ENCODE peak calls at places on chromosomes 11 and 22, in ten cellular contexts. Y is adrenal gland; L is ovary; A is thoracic aorta; J is Peyer's patch; N is CD8-positive, alpha-beta T cell; V is hepatocyte; X is GM12878; F is right lobe of liver; R is endodermal cell. O is an unnamed sample.

GRCh38 chr11:126637800-126638175 is 282.3 kb downstream of the ST3GAL4 start:
- DNase-seq in Y (no peak), L (no peak), A (no peak), J (no peak), N (no peak), V (no peak), X (no peak), F (no peak), R (no peak), O (no peak)

GRCh38 chr11:71173709-71174108 is 78.7 kb downstream of the SHANK2 start:
- DNase-seq in Y (no peak), L (no peak), A (no peak), J (peak), N (no peak), V (no peak), X (no peak), F (no peak), R (peak), O (no peak)

GRCh38 chr11:96061730-96062524 is 138.0 kb upstream of the MTMR2 start:
- DNase-seq in Y (no peak), L (no peak), A (no peak), J (no peak), N (no peak), V (peak), X (no peak), F (no peak), R (no peak), O (no peak)

GRCh38 chr11:86120807-86121206 is 51.9 kb upstream of the PICALM start:
- DNase-seq in Y (no peak), L (no peak), A (no peak), J (no peak), N (no peak), V (no peak), X (no peak), F (no peak), R (no peak), O (no peak)

GRCh38 chr22:24230911-24231656 is 13.8 kb downstream of the GGT5 start:
- DNase-seq in Y (no peak), L (no peak), A (no peak), J (peak), N (peak), V (peak), X (no peak), F (peak), R (peak), O (no peak)

GRCh38 chr11:75413864-75414263 is 14.5 kb downstream of the RPS3 start:
- DNase-seq in Y (peak), L (no peak), A (no peak), J (no peak), N (no peak), V (no peak), X (no peak), F (no peak), R (no peak), O (no peak)

GRCh38 chr22:39297490-39298193 is 21.8 kb downstream of the RPL3 start:
- DNase-seq in Y (no peak), L (no peak), A (no peak), J (peak), N (no peak), V (no peak), X (no peak), F (no peak), R (peak), O (no peak)

GRCh38 chr11:87198266-87198881 is 160.6 kb downstream of the TMEM135 start:
- DNase-seq in Y (no peak), L (no peak), A (no peak), J (no peak), N (no peak), V (no peak), X (no peak), F (no peak), R (no peak), O (no peak)

GRCh38 chr22:20610757-20611156 is 103.3 kb downstream of the MED15 start:
- DNase-seq in Y (no peak), L (no peak), A (no peak), J (no peak), N (no peak), V (no peak), X (no peak), F (no peak), R (no peak), O (no peak)

GRCh38 chr11:127018683-127019279 is 18.2 kb upstream of the KIRREL3 start:
- DNase-seq in Y (no peak), L (no peak), A (no peak), J (no peak), N (no peak), V (no peak), X (no peak), F (no peak), R (no peak), O (no peak)

GRCh38 chr11:117316197-117316961 is at the start of gene BACE1:
- DNase-seq in Y (peak), L (peak), A (peak), J (peak), N (no peak), V (peak), X (no peak), F (peak), R (peak), O (no peak)

GRCh38 chr11:133545199-133545709 is 13.0 kb upstream of the OPCML start:
- DNase-seq in Y (no peak), L (no peak), A (no peak), J (no peak), N (no peak), V (no peak), X (peak), F (no peak), R (peak), O (no peak)

GRCh38 chr22:42375982-42376381 is 56.2 kb downstream of the NFAM1 start:
- DNase-seq in Y (peak), L (no peak), A (no peak), J (peak), N (no peak), V (no peak), X (no peak), F (peak), R (no peak), O (no peak)

GRCh38 chr11:113201055-113201818 is 113.1 kb upstream of the TTC12 start:
- DNase-seq in Y (no peak), L (no peak), A (no peak), J (no peak), N (no peak), V (no peak), X (no peak), F (no peak), R (peak), O (no peak)

GRCh38 chr11:44348114-44348513 is 38.2 kb upstream of the ALX4 start:
- DNase-seq in Y (no peak), L (no peak), A (no peak), J (no peak), N (no peak), V (no peak), X (no peak), F (no peak), R (no peak), O (no peak)

GRCh38 chr11:3164138-3164539 is 971 bp downstream of the OSBPL5 start:
- DNase-seq in Y (peak), L (peak), A (no peak), J (no peak), N (no peak), V (no peak), X (no peak), F (peak), R (peak), O (no peak)

GRCh38 chr11:12388171-12388570 is 10.8 kb downstream of the PARVA start:
- DNase-seq in Y (no peak), L (no peak), A (no peak), J (no peak), N (no peak), V (no peak), X (no peak), F (no peak), R (no peak), O (no peak)

GRCh38 chr11:35619754-35620640 is 1.7 kb downstream of the FJX1 start:
- DNase-seq in Y (peak), L (no peak), A (no peak), J (no peak), N (no peak), V (peak), X (no peak), F (no peak), R (peak), O (no peak)

GRCh38 chr11:126619516-126619915 is 264.0 kb downstream of the ST3GAL4 start:
- DNase-seq in Y (no peak), L (no peak), A (no peak), J (no peak), N (no peak), V (no peak), X (no peak), F (no peak), R (no peak), O (no peak)

GRCh38 chr11:131217313-131218297 is 152.8 kb upstream of the NTM start:
- DNase-seq in Y (no peak), L (no peak), A (no peak), J (no peak), N (no peak), V (peak), X (no peak), F (no peak), R (peak), O (no peak)

GRCh38 chr11:122772945-122773344 is 65.4 kb upstream of the CRTAM start:
- DNase-seq in Y (no peak), L (peak), A (no peak), J (no peak), N (no peak), V (no peak), X (no peak), F (no peak), R (no peak), O (no peak)

GRCh38 chr11:47645500-47645899 is 3.1 kb upstream of the MTCH2 start:
- DNase-seq in Y (no peak), L (no peak), A (no peak), J (no peak), N (no peak), V (no peak), X (no peak), F (no peak), R (no peak), O (no peak)
- H3K27ac ChIP-seq in Y (no peak), L (no peak), A (no peak), J (no peak), N (no peak), V (no peak), X (no peak), F (no peak), R (no peak), O (no peak)

GRCh38 chr11:92687724-92688123 is 281.7 kb upstream of the MTNR1B start:
- DNase-seq in Y (no peak), L (no peak), A (no peak), J (no peak), N (no peak), V (no peak), X (no peak), F (no peak), R (no peak), O (no peak)
- TF ChIP-seq CTCF in Y (no peak), L (no peak), A (no peak), J (no peak), N (no peak), V (no peak), X (no peak), F (no peak), R (no peak), O (no peak)

GRCh38 chr22:49721211-49721763 is 106.4 kb downstream of the BRD1 start:
- DNase-seq in Y (no peak), L (no peak), A (no peak), J (no peak), N (no peak), V (no peak), X (no peak), F (no peak), R (no peak), O (no peak)
- H3K27ac ChIP-seq in Y (no peak), L (no peak), A (no peak), J (no peak), N (no peak), V (no peak), X (no peak), F (no peak), R (no peak), O (no peak)

DNA sequence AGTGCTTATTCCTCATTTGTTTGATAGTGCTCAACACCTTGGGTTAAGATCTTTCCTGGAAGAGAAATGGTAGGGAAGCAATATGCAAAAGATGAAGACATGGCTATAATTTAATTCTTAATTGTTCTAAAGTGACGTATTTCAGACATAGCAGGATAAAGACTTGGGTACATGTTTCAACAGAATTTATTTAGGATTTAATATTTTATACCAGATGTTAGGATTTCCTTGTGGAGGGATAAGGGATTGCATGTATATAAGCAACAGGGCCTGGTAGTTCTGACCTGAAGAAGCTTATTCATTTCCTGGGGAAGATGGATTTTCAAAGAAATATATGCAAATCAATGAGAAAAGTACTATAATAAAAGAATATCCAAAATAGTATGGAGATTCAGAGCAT is 163.8 kb downstream of the FAT3 start:
- DNase-seq in Y (no peak), L (no peak), A (no peak), J (no peak), N (no peak), V (no peak), X (no peak), F (no peak), R (no peak), O (no peak)
- TF ChIP-seq CTCF in Y (no peak), L (no peak), A (peak), J (no peak), N (no peak), V (no peak), X (no peak), F (no peak), R (peak), O (no peak)

DNA sequence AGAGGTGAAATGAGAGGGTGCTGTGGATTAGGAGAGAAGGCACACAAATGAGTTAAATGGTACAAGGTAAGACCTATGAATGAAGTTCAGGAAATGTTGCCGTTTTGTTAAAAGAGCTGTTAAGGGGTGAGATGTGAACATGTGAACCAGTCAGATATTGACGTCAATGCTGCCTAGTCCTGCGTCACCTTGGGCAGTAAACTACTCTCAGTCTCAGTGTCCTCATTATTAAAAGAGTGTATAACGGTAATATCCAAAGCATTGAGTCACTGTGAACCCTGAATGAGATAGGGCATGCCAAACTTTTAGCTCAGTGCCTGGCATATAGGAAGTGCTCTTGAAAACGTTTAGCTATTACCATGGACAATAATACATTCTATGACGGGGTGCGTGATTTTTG is 32.5 kb upstream of the SORL1-AS1 start:
- DNase-seq in Y (no peak), L (no peak), A (no peak), J (no peak), N (no peak), V (no peak), X (no peak), F (no peak), R (no peak), O (no peak)
- H3K27ac ChIP-seq in Y (no peak), L (no peak), A (no peak), J (no peak), N (no peak), V (no peak), X (no peak), F (no peak), R (no peak), O (no peak)

GRCh38 chr11:57340228-57340627 is 2.1 kb downstream of the P2RX3 start:
- DNase-seq in Y (no peak), L (peak), A (no peak), J (no peak), N (no peak), V (peak), X (no peak), F (no peak), R (peak), O (no peak)
- TF ChIP-seq CTCF in Y (no peak), L (no peak), A (no peak), J (peak), N (no peak), V (peak), X (no peak), F (peak), R (peak), O (no peak)

DNA sequence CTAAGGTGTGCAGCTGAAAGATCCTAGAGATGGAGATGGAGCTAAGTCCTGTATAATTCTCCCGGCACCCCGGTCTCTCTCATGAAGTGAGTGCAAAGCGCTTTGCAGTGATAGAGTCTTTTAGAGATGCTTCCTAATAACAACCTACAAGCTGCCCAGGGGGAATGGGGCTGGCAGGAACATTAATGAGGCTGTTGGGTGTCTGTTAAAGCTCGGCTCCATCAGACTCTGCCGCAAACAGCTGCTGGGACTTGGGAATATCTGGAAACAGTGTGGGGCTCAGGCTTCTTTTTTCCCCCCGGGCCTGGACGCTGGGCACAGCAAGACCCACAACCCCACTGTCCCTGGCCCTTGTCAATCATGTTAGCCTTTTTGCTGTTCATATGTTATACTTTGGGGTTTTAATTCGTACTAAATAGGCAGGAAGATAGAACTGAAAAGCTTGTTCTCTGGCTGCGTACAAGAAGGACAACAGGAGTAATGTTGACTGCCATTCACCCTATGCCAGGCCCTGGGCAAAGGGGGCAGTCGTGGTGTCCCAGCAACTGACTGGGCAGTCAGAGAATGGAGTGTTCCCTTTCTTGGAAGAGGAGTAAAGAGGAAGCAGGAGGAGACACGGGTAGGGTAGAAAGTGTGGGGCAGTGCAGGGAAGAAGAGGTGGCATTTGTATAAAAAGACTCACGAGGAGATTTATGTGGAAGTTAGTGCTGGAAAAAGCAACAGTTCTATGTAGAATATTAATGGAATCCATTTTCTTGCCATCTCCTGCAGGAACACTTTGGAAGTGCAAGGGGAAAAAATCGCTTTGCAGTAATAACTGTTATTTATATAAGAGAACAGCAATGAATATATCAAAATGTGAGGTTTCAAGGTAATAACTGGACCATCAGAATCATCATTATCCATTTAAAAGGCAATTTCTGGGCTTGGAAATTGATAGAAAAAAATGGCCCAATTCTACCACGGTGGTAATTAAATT is 232.8 kb downstream of the GRIK4 start:
- DNase-seq in Y (no peak), L (no peak), A (no peak), J (no peak), N (no peak), V (no peak), X (no peak), F (no peak), R (no peak), O (no peak)
- H3K27ac ChIP-seq in Y (no peak), L (no peak), A (no peak), J (no peak), N (no peak), V (no peak), X (no peak), F (no peak), R (no peak), O (no peak)

DNA sequence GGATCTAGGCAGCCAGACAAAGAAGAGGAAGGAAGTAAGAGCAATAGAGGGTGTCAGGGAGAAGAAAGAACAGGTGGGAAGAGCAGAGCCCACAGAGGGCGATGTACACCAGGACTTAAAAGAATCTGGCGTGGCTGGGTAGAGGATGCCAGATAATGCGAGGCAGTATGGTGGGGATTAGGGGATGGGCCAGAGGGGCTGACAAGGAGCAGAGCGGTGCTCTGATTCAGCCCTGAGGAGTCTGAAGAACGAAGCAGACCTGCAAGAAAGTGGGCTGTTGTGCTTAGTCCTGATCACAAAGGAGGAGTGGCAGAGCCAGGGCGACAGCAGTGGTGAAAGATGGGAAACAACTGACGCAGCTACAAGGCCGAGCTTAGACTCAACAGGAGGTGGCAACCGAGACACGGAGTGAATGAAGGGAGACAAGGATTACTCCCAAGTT is 163.7 kb downstream of the LARGE1 start:
- DNase-seq in Y (no peak), L (no peak), A (no peak), J (no peak), N (no peak), V (peak), X (no peak), F (no peak), R (peak), O (no peak)
- TF ChIP-seq CTCF in Y (no peak), L (no peak), A (no peak), J (no peak), N (no peak), V (peak), X (no peak), F (no peak), R (peak), O (no peak)

GRCh38 chr11:702731-703461 is 3.1 kb upstream of the EPS8L2 start:
- DNase-seq in Y (no peak), L (no peak), A (no peak), J (peak), N (no peak), V (no peak), X (no peak), F (peak), R (no peak), O (no peak)
- H3K27ac ChIP-seq in Y (peak), L (peak), A (peak), J (peak), N (no peak), V (no peak), X (no peak), F (peak), R (no peak), O (peak)

GRCh38 chr22:41285820-41286638 is at the start of gene RANGAP1:
- DNase-seq in Y (peak), L (peak), A (peak), J (peak), N (peak), V (peak), X (peak), F (peak), R (peak), O (peak)
- TF ChIP-seq CTCF in Y (peak), L (no peak), A (peak), J (peak), N (no peak), V (no peak), X (peak), F (no peak), R (peak), O (no peak)